ENCODE peak calls at places on chromosome 22, in six cellular contexts. R is SW 1271, N is GM10248, K is transverse colon, T is HS-5, M is NCI-H774. B is an unnamed sample.

GRCh38 chr22:46673205-46673604 is 53.0 kb downstream of the GRAMD4 start:
- DNase-seq in R (no peak), N (no peak), K (no peak), T (no peak), M (no peak), B (no peak)

GRCh38 chr22:43441751-43442150 is 29.9 kb downstream of the MPPED1 start:
- DNase-seq in R (no peak), N (no peak), K (no peak), T (no peak), M (no peak), B (no peak)

GRCh38 chr22:29209624-29209929 is 3.9 kb downstream of the EMID1 start:
- DNase-seq in R (no peak), N (no peak), K (no peak), T (no peak), M (no peak), B (no peak)

GRCh38 chr22:42621505-42622002 is 6.9 kb upstream of the POLDIP3 start:
- DNase-seq in R (no peak), N (peak; percentile 88), K (peak; percentile 80), T (no peak), M (no peak), B (no peak)

GRCh38 chr22:39729141-39729934 is 158.8 kb downstream of the CACNA1I start:
- DNase-seq in R (no peak), N (no peak), K (no peak), T (no peak), M (no peak), B (no peak)

GRCh38 chr22:19639610-19640135 is 74.6 kb upstream of the SEPTIN5 start:
- DNase-seq in R (no peak), N (no peak), K (no peak), T (no peak), M (no peak), B (no peak)

GRCh38 chr22:42799462-42800405 is 57.3 kb downstream of the ARFGAP3 start:
- DNase-seq in R (no peak), N (no peak), K (no peak), T (no peak), M (no peak), B (no peak)

GRCh38 chr22:24585927-24586546 is 6.8 kb downstream of the LRRC75B start:
- DNase-seq in R (no peak), N (no peak), K (no peak), T (no peak), M (no peak), B (no peak)

GRCh38 chr22:30327864-30328345 is 1.2 kb upstream of the TBC1D10A start:
- DNase-seq in R (no peak), N (no peak), K (no peak), T (no peak), M (no peak), B (no peak)

GRCh38 chr22:24175160-24175808 is 6.0 kb upstream of the SUSD2 start:
- DNase-seq in R (no peak), N (peak; percentile 77), K (peak; percentile 85), T (no peak), M (no peak), B (peak; percentile 60)

GRCh38 chr22:23529166-23530103 is 50.7 kb downstream of the IGLL1 start:
- DNase-seq in R (no peak), N (no peak), K (no peak), T (no peak), M (no peak), B (no peak)

GRCh38 chr22:41799486-41800347 is 762 bp upstream of the CCDC134 start:
- DNase-seq in R (no peak), N (peak; percentile 66), K (peak; percentile 29), T (no peak), M (no peak), B (peak; percentile 25)

GRCh38 chr22:30649430-30650007 is 13.9 kb downstream of the SLC35E4 start:
- DNase-seq in R (peak; percentile 49), N (peak; percentile 86), K (peak; percentile 79), T (peak; percentile 83), M (no peak), B (no peak)

GRCh38 chr22:37275134-37275533 is 7.2 kb upstream of the CYTH4 start:
- DNase-seq in R (no peak), N (no peak), K (no peak), T (no peak), M (no peak), B (no peak)

GRCh38 chr22:36134167-36134566 is 26.4 kb downstream of the APOL3 start:
- DNase-seq in R (no peak), N (no peak), K (no peak), T (no peak), M (no peak), B (no peak)

GRCh38 chr22:38172489-38173155 is 9.0 kb downstream of the PLA2G6 start:
- DNase-seq in R (no peak), N (no peak), K (peak; percentile 53), T (no peak), M (peak; percentile 31), B (no peak)

GRCh38 chr22:49664371-49664881 is 163.2 kb downstream of the BRD1 start:
- DNase-seq in R (no peak), N (no peak), K (no peak), T (no peak), M (no peak), B (no peak)

GRCh38 chr22:24437820-24438328 is 10.5 kb downstream of the ADORA2A start:
- DNase-seq in R (no peak), N (peak; percentile 72), K (no peak), T (no peak), M (no peak), B (no peak)

GRCh38 chr22:44616882-44617655 is 84.9 kb upstream of the PRR5 start:
- DNase-seq in R (no peak), N (no peak), K (no peak), T (no peak), M (no peak), B (no peak)

GRCh38 chr22:35627267-35628041 is 10.3 kb upstream of the MB start:
- DNase-seq in R (peak; percentile 75), N (peak; percentile 74), K (peak; percentile 90), T (peak; percentile 92), M (peak; percentile 30), B (no peak)

GRCh38 chr22:26377170-26377825 is 51.8 kb upstream of the ASPHD2 start:
- DNase-seq in R (no peak), N (no peak), K (no peak), T (no peak), M (no peak), B (no peak)

GRCh38 chr22:19592464-19592863 is 68.3 kb upstream of the CLDN5 start:
- DNase-seq in R (no peak), N (no peak), K (no peak), T (no peak), M (no peak), B (no peak)

GRCh38 chr22:34116126-34116525 is 195.8 kb upstream of the LARGE1 start:
- DNase-seq in R (no peak), N (no peak), K (no peak), T (no peak), M (no peak), B (no peak)

GRCh38 chr22:44622147-44622427 is 79.9 kb upstream of the PRR5 start:
- DNase-seq in R (no peak), N (no peak), K (no peak), T (no peak), M (no peak), B (no peak)

GRCh38 chr22:49017769-49018330 is 809.8 kb downstream of the BRD1 start:
- DNase-seq in R (no peak), N (no peak), K (no peak), T (no peak), M (no peak), B (no peak)

GRCh38 chr22:29219881-29220670 is 14.4 kb downstream of the EMID1 start:
- DNase-seq in R (no peak), N (no peak), K (no peak), T (no peak), M (no peak), B (no peak)

GRCh38 chr22:20589614-20590476 is 82.4 kb downstream of the MED15 start:
- DNase-seq in R (no peak), N (no peak), K (no peak), T (no peak), M (no peak), B (no peak)

GRCh38 chr22:49092751-49093150 is 734.9 kb downstream of the BRD1 start:
- DNase-seq in R (no peak), N (no peak), K (no peak), T (no peak), M (no peak), B (no peak)

GRCh38 chr22:44645531-44645930 is 56.5 kb upstream of the PRR5 start:
- DNase-seq in R (no peak), N (no peak), K (no peak), T (no peak), M (no peak), B (no peak)

GRCh38 chr22:46598737-46599424 is 21.3 kb upstream of the GRAMD4 start:
- DNase-seq in R (no peak), N (no peak), K (no peak), T (no peak), M (no peak), B (no peak)

B was measured in amygdala.